ENCODE peak calls at places on chromosomes 16 and 17, in eight cellular contexts. Z, V, U, N, K, D, L and R are unnamed samples.

GRCh38 chr16:8295436-8295835 is 294.9 kb downstream of the TMEM114 start:
- DNase-seq in Z (no peak), V (no peak), U (no peak), N (no peak), K (no peak), D (no peak), L (no peak), R (no peak)

GRCh38 chr16:5046914-5047313 is 13.2 kb upstream of the NAGPA start:
- DNase-seq in Z (no peak), V (no peak), U (no peak), N (no peak), K (no peak), D (no peak), L (no peak), R (no peak)

GRCh38 chr17:61480414-61480807 is 28.2 kb downstream of the TBX4 start:
- DNase-seq in Z (no peak), V (no peak), U (no peak), N (no peak), K (no peak), D (no peak), L (no peak), R (no peak)

GRCh38 chr17:76496464-76496863 is 4.8 kb downstream of the RHBDF2 start:
- DNase-seq in Z (no peak), V (no peak), U (no peak), N (no peak), K (no peak), D (no peak), L (no peak), R (no peak)

GRCh38 chr17:55664287-55664686 is 58.4 kb downstream of the TMEM100 start:
- DNase-seq in Z (no peak), V (no peak), U (no peak), N (no peak), K (peak; percentile 14), D (no peak), L (no peak), R (no peak)

GRCh38 chr17:59858167-59858790 is 34.5 kb downstream of the TUBD1 start:
- DNase-seq in Z (peak; percentile 34), V (no peak), U (no peak), N (no peak), K (no peak), D (no peak), L (peak; percentile 23), R (no peak)

GRCh38 chr16:89045881-89046280 is 47.8 kb upstream of the ACSF3 start:
- DNase-seq in Z (no peak), V (no peak), U (no peak), N (no peak), K (no peak), D (no peak), L (no peak), R (no peak)

GRCh38 chr16:86681440-86681838 is 103.1 kb downstream of the FOXL1 start:
- DNase-seq in Z (no peak), V (no peak), U (peak; percentile 44), N (peak; percentile 79), K (no peak), D (peak; percentile 39), L (no peak), R (peak; percentile 50)

GRCh38 chr17:50483266-50483665 is 4.6 kb downstream of the RSAD1 start:
- DNase-seq in Z (no peak), V (no peak), U (no peak), N (no peak), K (no peak), D (no peak), L (no peak), R (no peak)

GRCh38 chr16:58127634-58128033 is 1.5 kb downstream of the CFAP20 start:
- DNase-seq in Z (no peak), V (no peak), U (no peak), N (no peak), K (no peak), D (no peak), L (no peak), R (no peak)
- H3K4me3 ChIP-seq in Z (peak overlapping the region; percentile 86), V (peak overlapping the region; percentile 77), U (peak overlapping the region; percentile 75), N (peak overlapping the region; percentile 93), K (no peak overlapping the region), D (peak overlapping the region; percentile 93), L (peak overlapping the region; percentile 84), R (peak overlapping the region; percentile 97)

GRCh38 chr16:23131841-23132576 is 17.2 kb downstream of the USP31 start:
- DNase-seq in Z (peak; percentile 25), V (no peak), U (no peak), N (no peak), K (no peak), D (no peak), L (no peak), R (no peak)

GRCh38 chr16:23131436-23131835 is 17.8 kb downstream of the USP31 start:
- DNase-seq in Z (no peak), V (no peak), U (no peak), N (no peak), K (no peak), D (no peak), L (no peak), R (no peak)

GRCh38 chr16:23134274-23134673 is 15.0 kb downstream of the USP31 start:
- DNase-seq in Z (no peak), V (peak; percentile 39), U (peak; percentile 50), N (no peak), K (peak; percentile 23), D (no peak), L (no peak), R (no peak)

GRCh38 chr16:23131036-23131435 is 18.2 kb downstream of the USP31 start:
- DNase-seq in Z (no peak), V (no peak), U (no peak), N (no peak), K (no peak), D (no peak), L (no peak), R (no peak)

GRCh38 chr16:23132921-23133532 is 16.2 kb downstream of the USP31 start:
- DNase-seq in Z (no peak), V (no peak), U (no peak), N (no peak), K (no peak), D (no peak), L (peak; percentile 28), R (no peak)
- H3K4me1 ChIP-seq in Z (peaks cover 19% of the 10 kb centered on the region), V (peaks cover 9% of the 10 kb centered on the region), U (peaks cover 56% of the 10 kb centered on the region), N (no peaks in the 10 kb centered on the region), K (peaks cover 20% of the 10 kb centered on the region), D (peaks cover 25% of the 10 kb centered on the region), L (peaks cover 13% of the 10 kb centered on the region), R (peaks cover 13% of the 10 kb centered on the region)

GRCh38 chr17:44561237-44561623 is 3.9 kb downstream of the FZD2 start:
- DNase-seq in Z (no peak), V (no peak), U (no peak), N (no peak), K (no peak), D (no peak), L (no peak), R (no peak)
- H3K4me3 ChIP-seq in Z (no peak overlapping the region), V (no peak overlapping the region), U (no peak overlapping the region), N (no peak overlapping the region), K (no peak overlapping the region), D (no peak overlapping the region), L (peak overlapping the region; percentile 35), R (no peak overlapping the region)

DNA sequence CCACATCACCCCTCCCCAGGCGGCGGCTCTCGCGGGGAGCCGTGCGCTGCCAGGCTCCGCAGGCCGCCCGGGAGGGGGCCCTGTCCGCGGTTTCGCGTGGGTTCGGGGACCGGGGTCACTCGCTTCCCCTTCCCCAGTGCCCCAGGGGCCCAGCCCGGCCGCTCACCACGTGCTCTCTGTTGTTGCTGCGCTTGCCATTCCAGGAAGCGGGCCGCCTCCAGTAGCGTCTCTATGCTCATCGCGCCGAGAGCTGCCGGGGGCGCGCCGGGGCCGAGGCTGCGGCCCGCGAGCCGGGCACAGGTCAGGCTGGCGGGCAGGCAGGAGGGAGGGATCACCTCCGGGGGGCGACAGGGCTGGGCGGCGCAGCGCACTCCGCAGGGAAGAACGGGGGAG is 390 bp downstream of the MNT start:
- DNase-seq in Z (peak; percentile 52), V (peak; percentile 69), U (peak; percentile 57), N (no peak), K (peak; percentile 71), D (no peak), L (no peak), R (no peak)
- H3K4me1 ChIP-seq in Z (peaks cover 53% of the 10 kb centered on the region), V (peaks cover 31% of the 10 kb centered on the region), U (peaks cover 71% of the 10 kb centered on the region), N (peaks cover 13% of the 10 kb centered on the region), K (peaks cover 71% of the 10 kb centered on the region), D (peaks cover 58% of the 10 kb centered on the region), L (peaks cover 42% of the 10 kb centered on the region), R (peaks cover 63% of the 10 kb centered on the region)

DNA sequence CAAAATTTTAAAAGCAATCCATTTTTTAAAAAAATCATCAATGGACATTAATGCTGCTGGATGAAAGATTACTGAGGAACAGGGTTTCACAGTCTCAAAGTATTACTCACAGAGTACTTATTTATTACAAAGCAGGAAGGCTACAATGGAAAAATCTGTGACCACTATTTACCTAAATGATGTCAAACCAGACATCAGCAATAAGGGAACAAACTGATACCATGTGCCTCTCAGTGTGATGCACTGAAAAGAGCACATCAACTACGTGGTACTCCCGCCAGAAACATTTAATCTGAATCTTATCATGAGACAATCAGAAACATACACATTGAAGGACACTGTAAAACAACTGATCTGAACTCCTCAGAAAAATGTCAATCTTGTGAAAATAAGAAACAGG is 124.2 kb downstream of the PARN start:
- DNase-seq in Z (peak; percentile 17), V (no peak), U (no peak), N (no peak), K (peak; percentile 19), D (no peak), L (peak; percentile 79), R (no peak)
- H3K4me3 ChIP-seq in Z (no peak overlapping the region), V (no peak overlapping the region), U (no peak overlapping the region), N (no peak overlapping the region), K (no peak overlapping the region), D (no peak overlapping the region), L (no peak overlapping the region), R (no peak overlapping the region)

GRCh38 chr17:39197380-39198185 is at the start of gene CACNB1:
- DNase-seq in Z (peak; percentile 53), V (peak; percentile 84), U (peak; percentile 80), N (no peak), K (peak; percentile 71), D (no peak), L (peak; percentile 65), R (no peak)
- H3K4me1 ChIP-seq in Z (peaks cover 24% of the 10 kb centered on the region), V (peaks cover 12% of the 10 kb centered on the region), U (peaks cover 62% of the 10 kb centered on the region), N (peaks cover 18% of the 10 kb centered on the region), K (peaks cover 39% of the 10 kb centered on the region), D (peaks cover 64% of the 10 kb centered on the region), L (peaks cover 23% of the 10 kb centered on the region), R (peaks cover 68% of the 10 kb centered on the region)